ENCODE peak calls at places on chromosomes 6 and 20, in four cellular contexts. I is tibial artery, H is SK-N-SH, L is left lung. Q is an unnamed sample.

GRCh38 chr6:33160728-33161323 is 31.4 kb downstream of the COL11A2 start:
- DNase-seq in H (peak; percentile 21), L (peak; percentile 74), I (no peak), Q (no peak)

GRCh38 chr6:143734641-143735063 is 56.9 kb downstream of the PHACTR2 start:
- DNase-seq in L (no peak), I (no peak), H (peak; percentile 57), Q (no peak)

GRCh38 chr6:50591135-50591534 is 122.2 kb upstream of the TFAP2D start:
- DNase-seq in H (peak; percentile 34), I (no peak), L (no peak), Q (no peak)

GRCh38 chr6:40509716-40510260 is 77.4 kb downstream of the LRFN2 start:
- DNase-seq in H (no peak), L (no peak), I (no peak), Q (no peak)

GRCh38 chr6:56637640-56638039 is 5.0 kb downstream of the DST start:
- DNase-seq in H (peak; percentile 43), L (no peak), I (no peak), Q (no peak)

GRCh38 chr6:26304213-26305096 is 60.5 kb upstream of the BTN3A2 start:
- DNase-seq in I (no peak), L (peak; percentile 62), H (no peak), Q (no peak)

GRCh38 chr20:37343212-37343993 is 2.5 kb upstream of the SRC start:
- DNase-seq in I (peak; percentile 63), H (no peak), L (peak; percentile 84), Q (no peak)

GRCh38 chr6:128822271-128822670 is 60.7 kb upstream of the LAMA2 start:
- DNase-seq in I (no peak), H (no peak), L (no peak), Q (no peak)

GRCh38 chr20:43751167-43752050 is 24.6 kb upstream of the GTSF1L start:
- DNase-seq in I (no peak), L (no peak), H (no peak), Q (peak; percentile 21)

GRCh38 chr6:85792278-85792677 is 149.6 kb upstream of the SYNCRIP start:
- DNase-seq in I (no peak), H (no peak), L (no peak), Q (no peak)

GRCh38 chr20:2914160-2914559 is 40.9 kb downstream of the PTPRA start:
- DNase-seq in I (no peak), H (no peak), L (no peak), Q (no peak)

GRCh38 chr6:85670573-85670972 is 27.9 kb upstream of the SYNCRIP start:
- DNase-seq in I (no peak), H (no peak), L (no peak), Q (no peak)

GRCh38 chr6:6317825-6318733 is 2.4 kb downstream of the F13A1 start:
- DNase-seq in I (no peak), L (no peak), H (no peak), Q (no peak)

GRCh38 chr6:135270676-135271536 is 89.8 kb downstream of the MYB start:
- DNase-seq in H (no peak), I (no peak), L (peak; percentile 72), Q (no peak)

GRCh38 chr6:9360881-9361280 is 925.5 kb upstream of the SLC35B3 start:
- DNase-seq in H (no peak), L (no peak), I (no peak), Q (no peak)

GRCh38 chr6:116996842-116997241 is 119.8 kb downstream of the RFX6 start:
- DNase-seq in I (no peak), H (no peak), L (no peak), Q (no peak)

GRCh38 chr20:57317789-57318371 is 11.7 kb upstream of the SPO11 start:
- DNase-seq in I (no peak), L (no peak), H (no peak), Q (peak; percentile 25)

GRCh38 chr6:169168302-169168630 is 85.4 kb downstream of the THBS2 start:
- DNase-seq in H (peak; percentile 53), L (no peak), I (no peak), Q (no peak)

GRCh38 chr6:55014321-55015088 is 159.8 kb upstream of the HCRTR2 start:
- DNase-seq in I (no peak), L (no peak), H (no peak), Q (no peak)

GRCh38 chr6:111757342-111757741 is 115.9 kb downstream of the FYN start:
- DNase-seq in I (no peak), H (no peak), L (no peak), Q (no peak)

GRCh38 chr20:50220093-50220893 is 29.7 kb downstream of the CEBPB start:
- DNase-seq in I (peak; percentile 53), H (no peak), L (no peak), Q (no peak)

GRCh38 chr20:6718660-6719059 is 48.8 kb upstream of the BMP2 start:
- DNase-seq in I (no peak), H (no peak), L (no peak), Q (no peak)

GRCh38 chr6:74551896-74552295 is 654.0 kb downstream of the COL12A1 start:
- DNase-seq in L (no peak), I (no peak), H (no peak), Q (no peak)

GRCh38 chr20:8299921-8300320 is 167.9 kb downstream of the PLCB1 start:
- DNase-seq in H (no peak), I (no peak), L (no peak), Q (no peak)

GRCh38 chr6:149185799-149186357 is 131.6 kb upstream of the TAB2 start:
- DNase-seq in H (no peak), I (no peak), L (no peak), Q (no peak)

GRCh38 chr20:17617212-17617867 is 47.5 kb downstream of the DSTN start:
- DNase-seq in L (peak; percentile 37), I (peak; percentile 89), H (peak; percentile 91), Q (peak; percentile 48)

GRCh38 chr6:21135484-21136005 is 458.0 kb upstream of the SOX4 start:
- DNase-seq in L (no peak), H (no peak), I (no peak), Q (no peak)

GRCh38 chr6:75201901-75202672 is 3.8 kb downstream of the COL12A1 start:
- DNase-seq in H (peak; percentile 11), I (peak; percentile 82), L (peak; percentile 49), Q (no peak)

GRCh38 chr6:142478117-142478516 is 176.3 kb downstream of the ADGRG6 start:
- DNase-seq in H (no peak), L (no peak), I (no peak), Q (no peak)

GRCh38 chr20:22575087-22575721 is 9.2 kb downstream of the FOXA2 start:
- DNase-seq in L (no peak), H (no peak), I (no peak), Q (no peak)

GRCh38 chr20:57218489-57218888 is 48.0 kb downstream of the BMP7 start:
- DNase-seq in H (no peak), L (no peak), I (no peak), Q (no peak)

GRCh38 chr6:158605266-158605878 is 39.2 kb downstream of the DYNLT1 start:
- DNase-seq in H (peak; percentile 85), I (peak; percentile 76), L (no peak), Q (peak; percentile 41)

GRCh38 chr6:72552938-72553337 is 68.9 kb upstream of the KCNQ5 start:
- DNase-seq in H (no peak), L (no peak), I (no peak), Q (no peak)

GRCh38 chr6:155309150-155309549 is 5.1 kb downstream of the TFB1M start:
- DNase-seq in L (no peak), H (no peak), I (no peak), Q (no peak)

GRCh38 chr6:150169609-150170008 is 26.8 kb downstream of the PPP1R14C start:
- DNase-seq in H (no peak), I (no peak), L (no peak), Q (no peak)

GRCh38 chr6:161200610-161201201 is 73.2 kb downstream of the AGPAT4 start:
- DNase-seq in L (no peak), I (no peak), H (peak; percentile 35), Q (no peak)
- TF ChIP-seq CTCF in L (no peak), I (no peak), H (peak; percentile 20), Q (no peak)

DNA sequence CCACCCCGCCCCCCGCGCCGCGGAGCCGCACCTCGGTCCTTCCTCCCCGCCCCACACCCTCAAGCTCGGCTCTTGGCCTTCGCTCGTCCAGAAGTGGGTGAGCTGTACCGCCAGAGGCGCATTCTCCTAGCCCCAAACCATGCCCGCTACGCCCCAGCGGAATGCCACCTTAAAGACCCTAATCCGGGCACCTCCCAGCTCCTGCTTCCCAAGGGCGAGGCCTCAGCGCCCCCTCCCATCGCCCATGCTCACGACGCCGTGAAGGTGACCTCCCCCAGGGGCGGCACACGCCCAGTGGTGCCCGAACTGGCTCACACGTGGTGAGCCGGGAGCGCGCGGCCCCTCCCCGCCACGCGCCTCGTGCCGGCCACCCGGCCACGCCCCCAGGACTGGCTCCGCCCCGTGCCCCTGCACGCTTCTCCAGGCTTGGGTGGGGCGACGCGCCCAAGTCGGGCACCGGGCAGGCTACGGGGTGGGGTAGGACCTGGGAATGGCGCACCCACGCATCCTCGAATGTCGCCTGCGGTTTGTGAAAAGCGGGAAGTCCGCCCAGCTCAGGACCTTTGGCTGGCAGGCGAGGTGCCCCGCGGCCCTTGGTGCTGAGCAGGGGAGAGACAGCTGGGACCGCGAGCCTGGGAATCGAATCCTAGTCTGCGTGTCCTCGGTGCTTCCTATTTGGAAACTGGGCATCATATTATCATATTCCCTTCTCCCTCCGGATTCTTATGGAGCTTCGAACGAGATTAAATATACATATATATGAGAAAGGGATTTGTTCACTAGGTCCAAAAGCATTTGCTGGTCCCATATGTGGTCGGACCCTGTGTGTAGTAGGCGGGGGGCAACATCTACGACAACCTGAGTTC is 942 bp upstream of the SOX12 start:
- DNase-seq in I (peak; percentile 96), L (peak; percentile 94), H (peak; percentile 91), Q (peak; percentile 88)
- TF ChIP-seq CTCF in I (peak; percentile 44), L (peak; percentile 10), H (peak; percentile 46), Q (peak; percentile 20)

GRCh38 chr6:98586163-98586562 is 248.2 kb upstream of the POU3F2 start:
- DNase-seq in L (no peak), H (no peak), I (no peak), Q (no peak)
- TF ChIP-seq CTCF in L (no peak), H (no peak), I (no peak), Q (no peak)

GRCh38 chr20:10863337-10864060 is 189.7 kb upstream of the JAG1 start:
- DNase-seq in I (no peak), H (no peak), L (no peak), Q (no peak)
- TF ChIP-seq CTCF in I (no peak), H (no peak), L (no peak), Q (no peak)

Q was measured in natural killer cell.